ENCODE peak calls at places on chromosome 6, in four cellular contexts. Y is HCT116, T is HepG2, U is H1. X is an unnamed sample. For H3K4me1, the result is how much of the 10 kb centered on the place peaks cover.

GRCh38 chr6:170298688-170299087 is 7.8 kb upstream of the DLL1 start:
- DNase-seq in T (no peak), U (no peak), Y (no peak), X (no peak)

GRCh38 chr6:15036690-15037245 is 209.1 kb upstream of the JARID2 start:
- DNase-seq in T (peak), Y (no peak), U (peak), X (no peak)

GRCh38 chr6:126264265-126264664 is 75.7 kb upstream of the CENPW start:
- DNase-seq in U (no peak), T (no peak), Y (no peak), X (no peak)

GRCh38 chr6:5517781-5518180 is 256.5 kb downstream of the FARS2 start:
- DNase-seq in U (no peak), Y (no peak), T (no peak), X (no peak)

GRCh38 chr6:145044606-145045275 is 690.6 kb downstream of the EPM2A start:
- DNase-seq in T (no peak), U (no peak), Y (no peak), X (no peak)

GRCh38 chr6:70973591-70973990 is 16.7 kb upstream of the B3GAT2 start:
- DNase-seq in U (no peak), T (no peak), Y (no peak), X (no peak)

GRCh38 chr6:169529931-169530761 is 171.7 kb downstream of the WDR27 start:
- DNase-seq in U (no peak), Y (no peak), T (no peak), X (no peak)

GRCh38 chr6:160108077-160108476 is 13.5 kb upstream of the SLC22A1 start:
- DNase-seq in T (no peak), U (no peak), Y (no peak), X (no peak)

GRCh38 chr6:148416309-148416965 is 73.8 kb downstream of the SASH1 start:
- DNase-seq in Y (no peak), U (no peak), T (no peak), X (no peak)

GRCh38 chr6:152096863-152097496 is 289.5 kb downstream of the ESR1 start:
- DNase-seq in Y (no peak), T (no peak), U (no peak), X (no peak)

GRCh38 chr6:142171351-142171750 is 24.3 kb downstream of the VTA1 start:
- DNase-seq in T (no peak), U (no peak), Y (no peak), X (no peak)

GRCh38 chr6:122202576-122203137 is 196.8 kb upstream of the HSF2 start:
- DNase-seq in T (peak), U (no peak), Y (no peak), X (no peak)

GRCh38 chr6:96542702-96543101 is 20.2 kb upstream of the FHL5 start:
- DNase-seq in U (no peak), T (no peak), Y (no peak), X (no peak)

GRCh38 chr6:3878048-3878666 is 29.0 kb downstream of the FAM50B start:
- DNase-seq in U (no peak), T (no peak), Y (no peak), X (no peak)

GRCh38 chr6:106125925-106126435 is 39.8 kb downstream of the PRDM1 start:
- DNase-seq in Y (no peak), U (no peak), T (no peak), X (no peak)

GRCh38 chr6:12403201-12403826 is 113.2 kb downstream of the EDN1 start:
- DNase-seq in U (no peak), Y (no peak), T (no peak), X (no peak)
- TF ChIP-seq ZNF274 in U (no peak), Y (no peak), T (no peak), X (no peak)

GRCh38 chr6:41519748-41520699 is 26.2 kb upstream of the FOXP4 start:
- DNase-seq in T (peak), Y (no peak), U (no peak), X (no peak)

GRCh38 chr6:41522780-41523548 is 23.2 kb upstream of the FOXP4 start:
- DNase-seq in Y (no peak), U (no peak), T (no peak), X (no peak)

GRCh38 chr6:41527721-41528408 is 18.3 kb upstream of the FOXP4 start:
- DNase-seq in U (no peak), T (peak), Y (no peak), X (no peak)

GRCh38 chr6:41524634-41525011 is 21.6 kb upstream of the FOXP4 start:
- DNase-seq in T (peak), U (no peak), Y (no peak), X (no peak)

DNA sequence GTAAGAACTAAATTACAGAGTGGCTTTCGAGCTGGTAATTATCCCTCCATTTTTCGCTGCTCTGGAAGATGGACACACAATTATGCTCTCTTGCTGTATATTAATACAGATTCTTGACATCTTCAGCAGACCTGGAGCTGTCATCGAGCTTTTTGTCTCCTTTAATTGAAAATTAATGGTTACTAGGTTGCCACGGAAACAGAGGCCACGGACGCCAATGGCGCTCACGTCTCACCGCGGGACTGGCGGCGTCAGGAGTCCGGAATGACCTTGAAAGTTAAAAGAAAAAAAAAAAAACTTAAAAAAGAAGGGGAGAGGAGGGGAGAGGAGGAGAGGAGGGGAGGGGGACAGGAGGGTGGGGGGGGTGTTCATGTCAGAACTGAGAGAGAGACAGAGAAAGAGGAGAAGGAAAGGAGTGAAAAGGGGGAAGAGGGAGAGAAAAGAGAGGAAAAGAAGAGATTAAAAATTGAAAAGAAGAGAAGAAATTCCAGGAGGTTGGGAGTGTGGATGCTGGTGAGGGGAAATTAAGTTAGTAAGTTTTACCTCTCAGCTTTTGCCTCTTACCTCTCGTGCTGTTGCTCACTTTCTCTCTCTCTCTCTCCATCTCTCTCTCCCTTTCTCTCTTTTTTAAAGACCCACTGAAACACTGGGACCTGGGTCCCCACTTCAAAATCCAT is 22.1 kb upstream of the FOXP4 start:
- DNase-seq in Y (no peak), T (no peak), U (no peak), X (no peak)
- H3K4me1 ChIP-seq in Y (under half), T (half or more), U (under half), X (under half)

GRCh38 chr6:139231206-139231605 is 60.6 kb downstream of the TXLNB start:
- DNase-seq in U (no peak), Y (no peak), T (no peak), X (no peak)
- TF ChIP-seq ZNF274 in U (no peak), Y (no peak), T (no peak), X (no peak)

GRCh38 chr6:42257063-42257462 is 39.4 kb upstream of the MRPS10 start:
- DNase-seq in Y (no peak), U (no peak), T (no peak), X (peak)
- H3K4me1 ChIP-seq in Y (under half), U (under half), T (under half), X (under half)

DNA sequence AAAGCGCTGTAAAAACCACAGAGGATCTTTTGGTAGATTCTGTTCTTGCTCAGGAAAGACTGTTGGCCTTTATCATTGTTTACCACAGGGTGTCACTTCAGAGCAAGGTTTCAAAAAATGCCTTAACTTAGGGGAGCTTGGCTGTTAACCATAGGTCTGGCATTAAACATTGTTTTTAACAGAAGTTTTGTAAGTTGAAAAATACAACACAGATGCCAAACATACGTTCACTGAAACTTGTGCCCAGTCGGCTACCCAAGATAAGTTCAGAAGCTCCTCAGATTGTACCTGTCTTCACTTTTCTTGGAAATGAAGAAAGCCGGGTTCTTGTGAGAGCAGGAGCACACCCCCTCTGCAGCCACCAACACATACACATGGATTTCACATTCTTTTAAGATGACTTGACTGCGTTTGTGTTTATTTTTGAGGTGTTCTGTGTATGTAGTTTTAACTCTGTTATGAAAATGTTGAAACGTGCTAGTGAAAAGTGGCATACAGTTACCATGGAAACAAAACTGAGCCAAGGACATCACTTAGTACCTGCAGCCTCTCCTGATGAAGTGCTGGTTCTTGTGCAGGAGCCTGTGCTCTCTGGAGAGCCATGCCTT is 64.9 kb downstream of the SYCP2L start:
- DNase-seq in Y (no peak), U (no peak), T (peak), X (no peak)
- TF ChIP-seq ZNF274 in Y (no peak), U (no peak), T (no peak), X (no peak)

GRCh38 chr6:7905416-7905815 is 5.2 kb downstream of the TXNDC5 start:
- DNase-seq in U (no peak), Y (no peak), T (no peak), X (no peak)

GRCh38 chr6:7909323-7910276 is 988 bp downstream of the TXNDC5 start:
- DNase-seq in Y (no peak), U (peak), T (peak), X (no peak)

GRCh38 chr6:7904654-7905319 is 5.8 kb downstream of the TXNDC5 start:
- DNase-seq in T (no peak), Y (no peak), U (no peak), X (no peak)

GRCh38 chr6:7906741-7907140 is 3.8 kb downstream of the TXNDC5 start:
- DNase-seq in Y (no peak), T (no peak), U (no peak), X (no peak)

GRCh38 chr6:7907159-7907558 is 3.4 kb downstream of the TXNDC5 start:
- DNase-seq in T (no peak), Y (no peak), U (no peak), X (no peak)
- H3K4me1 ChIP-seq in T (half or more), Y (under half), U (under half), X (under half)

DNA sequence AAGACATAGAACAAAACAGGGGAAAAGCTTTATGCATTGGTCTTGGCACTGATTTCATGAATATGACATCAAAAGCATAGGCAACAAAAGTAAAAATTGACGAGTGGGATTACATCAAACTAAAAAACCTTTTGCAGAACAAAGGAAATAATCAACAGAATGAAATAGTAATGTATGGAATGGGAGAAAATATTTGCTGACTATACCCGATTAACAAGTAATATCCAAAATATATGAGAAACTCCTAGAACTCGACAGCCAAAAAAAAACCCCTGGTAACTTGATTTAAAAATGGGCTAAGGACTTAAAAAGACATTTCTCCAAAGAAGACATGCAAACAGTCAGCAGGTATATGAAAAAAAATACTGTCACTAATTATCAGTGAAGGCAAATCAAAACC is 231.7 kb upstream of the MAN1A1 start:
- DNase-seq in T (no peak), Y (no peak), U (no peak), X (no peak)
- TF ChIP-seq ZNF274 in T (no peak), Y (no peak), U (no peak), X (no peak)

GRCh38 chr6:108673602-108674001 is 112.9 kb downstream of the FOXO3 start:
- DNase-seq in T (peak), Y (peak), U (no peak), X (no peak)
- H3K4me1 ChIP-seq in T (under half), Y (under half), U (under half), X (under half)

GRCh38 chr6:167272156-167272555 is 19.0 kb upstream of the UNC93A start:
- DNase-seq in T (no peak), U (no peak), Y (no peak), X (no peak)

GRCh38 chr6:167270499-167271307 is 20.4 kb upstream of the UNC93A start:
- DNase-seq in Y (no peak), U (no peak), T (no peak), X (no peak)

GRCh38 chr6:167268683-167269280 is 22.3 kb upstream of the UNC93A start:
- DNase-seq in U (no peak), T (peak), Y (no peak), X (no peak)

GRCh38 chr6:167272618-167273379 is 18.3 kb upstream of the UNC93A start:
- DNase-seq in U (no peak), Y (no peak), T (no peak), X (no peak)

DNA sequence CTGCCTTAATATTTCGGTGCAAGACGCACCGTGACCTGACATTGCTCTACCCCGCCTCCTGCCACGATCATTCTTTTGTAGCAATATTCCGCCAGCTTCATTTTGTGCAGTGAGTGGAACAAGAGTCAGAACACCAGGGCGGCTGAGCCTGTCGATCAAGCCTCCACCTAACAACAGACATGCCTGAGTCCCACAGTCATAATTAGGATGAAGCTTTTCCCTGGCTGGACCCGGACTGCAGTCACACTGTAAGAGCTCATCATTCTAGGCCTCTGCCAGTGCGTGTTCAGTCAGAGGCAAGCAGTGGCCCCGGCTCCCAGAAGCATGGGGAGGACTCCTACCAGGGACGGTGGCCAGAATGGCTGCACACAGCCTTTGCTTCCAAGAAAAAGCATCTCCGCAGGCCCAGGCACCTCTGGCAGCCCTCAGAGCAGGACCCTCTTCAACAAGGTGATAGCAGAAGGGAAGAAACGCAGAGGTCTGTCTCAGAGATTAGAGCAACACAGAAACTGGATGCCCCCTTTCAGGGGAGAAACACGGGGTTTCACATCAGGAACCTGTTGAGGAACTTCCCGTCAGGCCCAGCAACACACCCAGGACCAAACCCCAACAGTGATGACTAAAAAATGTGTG is 23.1 kb upstream of the UNC93A start:
- DNase-seq in U (peak), Y (no peak), T (no peak), X (no peak)
- TF ChIP-seq ZNF274 in U (no peak), Y (no peak), T (no peak), X (no peak)

X was measured in NT2/D1.